ENCODE peak calls at places on chromosomes 12 and 14, in four cellular contexts. X, U, F and O are unnamed samples.

GRCh38 chr14:104047761-104048160 is 37.7 kb upstream of the ASPG start:
- DNase-seq in X (no peak), U (no peak), F (no peak), O (no peak)

GRCh38 chr14:52348796-52349195 is 34.7 kb downstream of the PTGER2 start:
- DNase-seq in X (no peak), U (no peak), F (no peak), O (no peak)

GRCh38 chr12:93339695-93340094 is 38.0 kb upstream of the NUDT4 start:
- DNase-seq in X (no peak), U (no peak), F (no peak), O (no peak)

GRCh38 chr12:118271770-118272417 is 100.8 kb downstream of the TAOK3 start:
- DNase-seq in X (no peak), U (no peak), F (no peak), O (no peak)

GRCh38 chr14:62692490-62693106 is 352.7 kb downstream of the KCNH5 start:
- DNase-seq in X (no peak), U (no peak), F (peak; percentile 5), O (no peak)

GRCh38 chr14:104108570-104109060 is 23.1 kb downstream of the ASPG start:
- DNase-seq in X (no peak), U (no peak), F (no peak), O (no peak)

GRCh38 chr14:90003526-90004312 is 48.0 kb downstream of the TDP1 start:
- DNase-seq in X (no peak), U (no peak), F (no peak), O (no peak)

GRCh38 chr12:112820796-112821195 is 29.2 kb downstream of the RPH3A start:
- DNase-seq in X (no peak), U (no peak), F (no peak), O (no peak)

GRCh38 chr14:34449819-34450541 is 12.1 kb downstream of the SPTSSA start:
- DNase-seq in X (no peak), U (no peak), F (no peak), O (no peak)

GRCh38 chr12:64781374-64782029 is 22.3 kb upstream of the GNS start:
- DNase-seq in X (no peak), U (no peak), F (no peak), O (no peak)

GRCh38 chr12:55780695-55781094 is 36.8 kb downstream of the SARNP start:
- DNase-seq in X (no peak), U (no peak), F (no peak), O (no peak)

GRCh38 chr12:108386704-108387360 is 47.7 kb upstream of the CMKLR1 start:
- DNase-seq in X (no peak), U (no peak), F (no peak), O (no peak)

DNA sequence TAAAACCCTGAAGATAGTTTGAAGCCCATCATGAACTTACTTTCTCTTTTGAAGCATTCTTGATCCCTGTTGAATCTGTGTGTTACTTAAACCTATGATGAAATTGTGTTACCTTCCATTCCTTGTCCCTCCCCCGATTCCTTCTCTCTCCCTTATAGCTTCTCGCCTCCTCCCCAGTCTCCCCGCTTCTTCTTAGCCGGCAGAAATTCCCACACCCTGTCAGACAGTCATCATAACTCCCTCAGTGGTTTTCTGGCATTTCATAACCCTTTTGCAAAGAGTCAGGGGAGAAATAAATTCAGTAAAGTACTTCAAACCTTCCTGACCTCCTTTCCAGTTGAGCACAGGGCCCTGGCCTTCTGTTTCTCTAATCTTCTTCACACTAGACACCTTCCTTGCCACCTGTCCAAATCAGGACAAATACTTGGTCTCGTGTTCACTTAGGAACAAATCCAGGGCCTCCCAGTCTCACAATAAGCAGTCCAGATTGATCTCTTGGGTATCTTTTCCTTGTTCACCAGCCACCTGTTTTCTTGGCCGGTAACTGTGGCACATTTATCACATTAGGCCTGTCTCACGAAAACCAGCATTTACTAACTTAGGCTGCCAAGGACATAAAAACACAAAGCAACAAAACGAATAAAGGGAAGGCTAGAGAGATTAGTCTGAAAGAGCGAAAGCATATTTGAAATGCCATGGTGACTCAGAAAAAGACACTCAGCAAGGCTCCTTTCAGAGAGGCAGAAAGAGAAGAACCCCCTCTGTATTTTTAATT is 355.9 kb downstream of the TMTC2 start:
- DNase-seq in X (no peak), U (no peak), F (no peak), O (no peak)
- TF ChIP-seq TCF7L2 in X (no peak), U (no peak), F (no peak), O (no peak)

DNA sequence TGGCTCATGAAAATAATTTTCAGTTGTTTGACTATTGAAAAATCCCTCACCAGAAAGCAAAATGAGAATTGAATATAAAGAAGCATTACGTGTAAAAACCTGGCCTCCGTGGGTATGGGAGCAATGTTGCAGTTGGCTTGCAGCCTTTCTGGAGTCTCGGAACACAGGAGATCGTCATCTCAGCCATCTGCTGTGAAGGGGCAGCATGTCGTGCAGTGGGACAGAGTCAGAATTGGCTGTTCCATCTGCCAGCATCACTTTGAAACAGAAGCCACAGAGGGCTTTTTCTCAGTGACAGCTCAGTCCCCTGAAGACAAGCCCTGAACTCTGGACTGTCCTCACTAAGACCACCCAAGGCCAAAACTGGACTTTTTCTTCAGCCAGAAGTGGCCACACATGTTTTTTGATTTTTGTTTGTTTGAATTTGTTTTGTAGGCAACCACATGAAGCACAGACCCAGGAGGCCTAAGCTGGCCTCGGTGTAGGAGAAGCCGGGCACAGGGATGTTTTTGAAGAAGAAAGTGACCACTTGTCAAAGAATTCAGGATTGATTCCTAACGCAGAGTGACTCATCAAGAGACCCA is 170.8 kb upstream of the DYRK2 start:
- DNase-seq in X (no peak), U (no peak), F (no peak), O (no peak)
- TF ChIP-seq TCF7L2 in X (no peak), U (no peak), F (no peak), O (no peak)

DNA sequence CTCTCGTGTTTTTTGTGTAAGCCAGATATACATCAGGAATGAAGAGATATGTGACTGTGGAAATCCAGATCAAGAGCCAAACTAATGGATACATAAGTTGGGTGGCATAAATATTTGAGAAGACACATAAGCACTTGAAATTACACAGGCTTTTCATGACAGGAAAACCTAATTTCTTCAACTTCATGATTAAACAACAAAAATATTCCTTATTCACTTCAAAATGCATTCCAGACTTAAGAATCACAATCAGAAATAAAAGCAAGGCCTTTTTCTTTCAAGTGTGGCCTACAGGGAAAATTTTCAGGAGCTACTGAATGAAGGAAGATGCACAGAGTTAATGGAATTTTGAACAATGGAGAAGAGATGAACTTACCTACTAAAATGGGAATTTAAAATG is 515.6 kb downstream of the FOXG1 start:
- DNase-seq in X (no peak), U (no peak), F (no peak), O (no peak)
- TF ChIP-seq TCF7L2 in X (no peak), U (no peak), F (no peak), O (no peak)

DNA sequence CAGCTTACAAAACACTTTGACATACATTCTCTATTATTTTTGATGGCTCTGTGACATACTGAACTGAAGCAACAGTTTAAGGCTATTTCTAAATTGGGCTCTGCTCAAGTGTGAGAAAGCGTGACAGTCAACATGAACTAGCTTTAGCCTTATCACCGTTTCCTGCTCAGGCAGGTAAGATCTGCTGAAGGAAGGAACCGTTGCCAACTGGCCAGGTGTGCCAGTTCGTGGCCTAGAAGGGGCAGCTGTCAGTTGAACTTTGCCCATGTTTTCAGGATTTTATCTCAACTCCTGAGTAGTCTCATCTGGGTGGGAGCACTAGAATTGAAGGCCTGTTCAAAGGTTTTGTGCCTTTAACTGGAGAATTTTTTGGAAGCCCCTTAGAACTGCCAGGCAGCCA is 79.5 kb downstream of the ETV6 start:
- DNase-seq in X (no peak), U (no peak), F (no peak), O (no peak)
- TF ChIP-seq TCF7L2 in X (no peak), U (no peak), F (no peak), O (no peak)

GRCh38 chr12:10867381-10867780 is 16.7 kb downstream of the PRH1 start:
- DNase-seq in X (no peak), U (no peak), F (peak; percentile 23), O (no peak)

DNA sequence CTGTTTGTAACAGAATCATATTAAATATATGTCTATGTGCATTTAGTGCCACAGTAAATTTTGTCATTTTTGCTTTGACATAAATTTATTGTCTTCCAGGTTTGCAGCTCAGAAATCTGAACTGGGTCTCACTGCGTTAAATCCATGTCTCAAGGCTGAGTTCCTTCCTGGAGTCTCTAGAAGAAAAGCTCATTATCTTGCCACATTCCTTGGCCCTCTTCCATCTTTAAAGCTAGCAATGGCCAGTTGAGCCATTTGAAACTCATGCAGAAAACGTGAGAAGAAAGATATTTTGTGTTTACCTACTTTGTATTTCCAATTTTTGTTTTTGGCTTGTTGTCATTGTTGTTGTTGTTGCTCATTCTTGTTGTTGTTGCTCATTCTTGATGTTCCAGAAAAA is 10.7 kb downstream of the PRH1 start:
- DNase-seq in X (no peak), U (no peak), F (no peak), O (no peak)
- TF ChIP-seq TCF7L2 in X (no peak), U (no peak), F (no peak), O (no peak)

GRCh38 chr12:89589753-89590152 is 63.9 kb upstream of the POC1B start:
- DNase-seq in X (no peak), U (no peak), F (no peak), O (no peak)
- TF ChIP-seq TCF7L2 in X (no peak), U (no peak), F (no peak), O (no peak)

DNA sequence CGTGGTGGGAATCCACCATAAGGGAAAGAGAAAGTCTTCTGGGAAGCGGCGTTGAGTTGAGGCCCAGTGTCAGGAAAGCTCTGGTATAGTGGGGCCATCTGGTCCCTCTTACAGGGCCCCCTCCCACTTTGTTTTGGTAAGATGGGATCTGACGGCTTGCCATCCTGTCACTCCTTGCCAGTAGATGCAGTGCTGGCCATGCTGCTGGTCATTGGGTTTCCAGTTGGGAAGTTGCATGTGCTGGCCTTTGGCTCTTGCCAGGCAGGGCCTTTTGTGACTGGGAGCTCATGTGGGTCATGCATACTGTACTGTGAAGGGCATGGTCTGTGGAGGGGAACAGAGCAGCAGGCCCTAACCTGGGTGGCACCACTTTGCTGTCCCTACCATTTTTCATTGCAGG is 3.8 kb downstream of the TRAF3 start:
- DNase-seq in X (no peak), U (no peak), F (no peak), O (no peak)
- TF ChIP-seq TCF7L2 in X (no peak), U (no peak), F (no peak), O (no peak)

DNA sequence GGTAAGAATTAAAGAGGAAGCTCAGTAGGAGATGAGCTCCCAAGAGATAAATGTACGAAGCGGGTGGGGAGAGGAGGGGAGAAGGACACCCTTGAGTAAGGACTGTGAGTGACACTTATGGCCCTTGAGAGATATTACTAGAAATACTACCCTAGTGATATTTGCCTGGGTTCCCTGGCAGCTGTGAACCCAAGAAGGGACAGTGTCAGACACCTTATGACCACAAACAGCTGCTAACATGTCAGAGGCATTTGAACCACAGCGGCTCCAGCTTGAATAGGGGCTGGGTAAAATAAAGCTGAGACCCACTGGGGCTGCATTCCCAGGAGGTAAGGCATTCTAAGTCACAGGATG is 19.6 kb upstream of the SLC6A12 start:
- DNase-seq in X (no peak), U (no peak), F (no peak), O (no peak)
- TF ChIP-seq TCF7L2 in X (no peak), U (no peak), F (no peak), O (no peak)